ENCODE peak calls at places on chromosomes 6 and 20, in nine cellular contexts. P is stimulated activated CD8-positive, alpha-beta memory T cell treated with anti-CD3 and anti-CD28 coated beads, Interleukin-4, amount 100 ng/mL, for 1 hour; V is psoas muscle; T is CD8-positive, alpha-beta T cell; G is activated T-cell treated with anti-CD3 and anti-CD28 coated beads for 1 hour; H is foreskin fibroblast; E is EL; S is fibroblast of pulmonary artery; R is left cardiac atrium. L is an unnamed sample.

GRCh38 chr6:109852713-109853112 is 125.4 kb upstream of the GPR6 start:
- DNase-seq in S (no peak), T (no peak), V (no peak), H (no peak), E (no peak), R (no peak), P (no peak), G (no peak), L (no peak)

GRCh38 chr6:160069050-160069454 is 52.6 kb upstream of the SLC22A1 start:
- DNase-seq in H (no peak), V (no peak), T (peak), E (no peak), P (no peak), G (no peak), S (no peak), R (no peak), L (no peak)

GRCh38 chr6:10030942-10031537 is 383.8 kb downstream of the TFAP2A start:
- DNase-seq in G (no peak), H (peak), V (no peak), P (no peak), E (peak), T (no peak), S (no peak), R (no peak), L (no peak)

GRCh38 chr6:133040025-133040838 is 200.9 kb upstream of the EYA4 start:
- DNase-seq in T (no peak), V (no peak), S (peak), G (no peak), P (no peak), E (peak), R (no peak), H (peak), L (peak)

GRCh38 chr6:167090171-167090570 is 32.7 kb upstream of the CCR6 start:
- DNase-seq in P (no peak), T (no peak), H (no peak), E (no peak), V (no peak), G (no peak), S (no peak), R (no peak), L (no peak)

GRCh38 chr6:39225946-39226437 is 3.3 kb downstream of the KCNK5 start:
- DNase-seq in R (no peak), V (no peak), T (peak), G (no peak), P (no peak), S (no peak), E (no peak), H (no peak), L (no peak)

GRCh38 chr6:32931211-32931610 is 9.6 kb downstream of the HLA-DMB start:
- DNase-seq in R (no peak), E (no peak), S (no peak), H (no peak), G (no peak), T (no peak), P (no peak), V (no peak), L (no peak)

GRCh38 chr6:32840604-32841246 is 2.2 kb upstream of the TAP2 start:
- DNase-seq in T (peak), S (no peak), H (no peak), G (no peak), V (no peak), P (no peak), E (no peak), R (no peak), L (no peak)

GRCh38 chr6:54846857-54847721 is 518 bp downstream of the FAM83B start:
- DNase-seq in R (peak), G (no peak), V (no peak), E (peak), P (no peak), S (no peak), H (peak), T (no peak), L (no peak)

GRCh38 chr6:42720739-42721138 is 1.7 kb downstream of the PRPH2 start:
- DNase-seq in E (peak), P (no peak), S (peak), H (peak), G (no peak), V (no peak), T (no peak), R (no peak), L (no peak)

GRCh38 chr6:119156742-119157494 is 78.5 kb upstream of the FAM184A start:
- DNase-seq in T (no peak), S (no peak), H (no peak), P (no peak), V (no peak), R (no peak), E (no peak), G (no peak), L (no peak)

GRCh38 chr20:40251284-40251932 is 437.6 kb downstream of the MAFB start:
- DNase-seq in E (peak), R (no peak), S (peak), T (no peak), V (no peak), H (peak), P (no peak), G (no peak), L (no peak)

GRCh38 chr6:28682542-28682941 is 156.9 kb downstream of the GPX5 start:
- DNase-seq in P (no peak), V (no peak), T (no peak), E (no peak), H (no peak), S (no peak), G (no peak), R (no peak), L (no peak)

GRCh38 chr20:20710847-20711315 is 1.6 kb downstream of the RALGAPA2 start:
- DNase-seq in T (peak), S (no peak), G (no peak), P (no peak), V (no peak), H (no peak), R (no peak), E (no peak), L (no peak)

GRCh38 chr20:6411651-6412050 is 288.8 kb upstream of the FERMT1 start:
- DNase-seq in P (no peak), T (no peak), V (no peak), S (no peak), G (no peak), H (no peak), E (no peak), R (no peak), L (no peak)

GRCh38 chr20:19765266-19765665 is 7.2 kb downstream of the RIN2 start:
- DNase-seq in G (no peak), H (no peak), T (no peak), E (no peak), V (no peak), S (no peak), R (no peak), P (no peak), L (no peak)

GRCh38 chr6:316753-317038 is 24.4 kb downstream of the DUSP22 start:
- DNase-seq in R (no peak), P (no peak), E (no peak), T (no peak), S (no peak), H (no peak), G (no peak), V (no peak), L (no peak)

GRCh38 chr6:144394209-144394608 is 109.1 kb downstream of the UTRN start:
- DNase-seq in S (no peak), P (no peak), T (no peak), V (no peak), E (no peak), H (no peak), R (no peak), G (no peak), L (no peak)

GRCh38 chr20:62528983-62529891 is 53.4 kb upstream of the GATA5 start:
- DNase-seq in H (no peak), S (no peak), P (no peak), V (no peak), E (no peak), G (no peak), R (no peak), T (no peak), L (no peak)

GRCh38 chr6:40286721-40287120 is 300.4 kb downstream of the LRFN2 start:
- DNase-seq in S (no peak), V (no peak), R (no peak), T (no peak), E (no peak), H (no peak), P (no peak), G (no peak), L (no peak)

GRCh38 chr20:47784256-47784598 is 1.1 kb downstream of the SULF2 start:
- DNase-seq in R (no peak), V (no peak), E (no peak), P (no peak), S (no peak), T (no peak), H (no peak), G (no peak), L (no peak)

GRCh38 chr6:43702522-43703440 is 15.2 kb upstream of the MRPS18A start:
- DNase-seq in V (peak), S (peak), P (no peak), R (peak), T (peak), G (no peak), H (peak), E (peak), L (peak)

GRCh38 chr6:105189026-105189680 is 9.3 kb upstream of the POPDC3 start:
- DNase-seq in S (no peak), T (no peak), E (no peak), R (no peak), P (no peak), V (no peak), G (no peak), H (no peak), L (no peak)

GRCh38 chr6:73854998-73855718 is 159.2 kb downstream of the CD109 start:
- DNase-seq in T (no peak), S (peak), E (peak), H (peak), G (no peak), P (no peak), R (no peak), V (no peak), L (no peak)

GRCh38 chr6:104625536-104625935 is 234.2 kb downstream of the HACE1 start:
- DNase-seq in S (peak), R (no peak), E (peak), V (no peak), G (no peak), H (peak), P (no peak), T (no peak), L (no peak)

GRCh38 chr6:120671519-120671918 is 662.8 kb downstream of the TBC1D32 start:
- DNase-seq in P (no peak), T (no peak), G (no peak), V (no peak), R (no peak), E (no peak), S (no peak), H (no peak), L (no peak)

GRCh38 chr6:70415660-70416059 is 2.4 kb downstream of the FAM135A start:
- DNase-seq in H (peak), E (no peak), V (no peak), S (no peak), P (no peak), G (no peak), R (no peak), T (no peak), L (no peak)

GRCh38 chr20:12394786-12395185 is 477.1 kb downstream of the BTBD3 start:
- DNase-seq in S (peak), H (no peak), E (no peak), P (no peak), V (no peak), G (no peak), T (no peak), R (no peak), L (no peak)